ENCODE peak calls at places on chromosomes 11 and 22, in five cellular contexts. X is Panc1; G is brain microvascular endothelial cell; H is AG04450; O is CD8-positive, alpha-beta T cell. A is an unnamed sample.

GRCh38 chr11:73648629-73649046 is 2.3 kb downstream of the PLEKHB1 start:
- DNase-seq in X (no peak), G (no peak), H (no peak), O (no peak), A (no peak)

GRCh38 chr22:39349967-39350802 is at the start of gene SYNGR1:
- DNase-seq in X (no peak), G (no peak), H (no peak), O (peak), A (no peak)

GRCh38 chr11:32874144-32874543 is 18.5 kb upstream of the QSER1 start:
- DNase-seq in X (no peak), G (no peak), H (no peak), O (no peak), A (no peak)

GRCh38 chr11:119780264-119780953 is 51.4 kb upstream of the NECTIN1 start:
- DNase-seq in X (no peak), G (no peak), H (no peak), O (no peak), A (no peak)

GRCh38 chr11:59501931-59502330 is 1.4 kb upstream of the OR4D11 start:
- DNase-seq in X (no peak), G (no peak), H (no peak), O (no peak), A (no peak)

GRCh38 chr11:121892863-121893262 is 223.2 kb downstream of the BLID start:
- DNase-seq in X (no peak), G (no peak), H (no peak), O (no peak), A (no peak)

GRCh38 chr11:71568707-71569349 is 3.5 kb downstream of the KRTAP5-10 start:
- DNase-seq in X (no peak), G (peak), H (no peak), O (no peak), A (no peak)

GRCh38 chr11:130629039-130629438 is 180.6 kb downstream of the ADAMTS15 start:
- DNase-seq in X (no peak), G (no peak), H (no peak), O (no peak), A (no peak)

GRCh38 chr11:65311197-65311631 is 3.5 kb upstream of the CDC42EP2 start:
- DNase-seq in X (no peak), G (no peak), H (no peak), O (no peak), A (no peak)

GRCh38 chr11:45097721-45098493 is 48.5 kb upstream of the PRDM11 start:
- DNase-seq in X (no peak), G (peak), H (no peak), O (peak), A (no peak)

GRCh38 chr11:820655-821512 is 2.2 kb downstream of the PNPLA2 start:
- DNase-seq in X (no peak), G (no peak), H (no peak), O (no peak), A (no peak)

GRCh38 chr11:9462172-9462799 is 1.5 kb downstream of the ZNF143 start:
- DNase-seq in X (no peak), G (no peak), H (no peak), O (no peak), A (no peak)

GRCh38 chr11:107446822-107447431 is 10.7 kb downstream of the CWF19L2 start:
- DNase-seq in X (no peak), G (no peak), H (no peak), O (no peak), A (no peak)

GRCh38 chr11:95584180-95584579 is 205.4 kb downstream of the FAM76B start:
- DNase-seq in X (no peak), G (no peak), H (no peak), O (no peak), A (no peak)

DNA sequence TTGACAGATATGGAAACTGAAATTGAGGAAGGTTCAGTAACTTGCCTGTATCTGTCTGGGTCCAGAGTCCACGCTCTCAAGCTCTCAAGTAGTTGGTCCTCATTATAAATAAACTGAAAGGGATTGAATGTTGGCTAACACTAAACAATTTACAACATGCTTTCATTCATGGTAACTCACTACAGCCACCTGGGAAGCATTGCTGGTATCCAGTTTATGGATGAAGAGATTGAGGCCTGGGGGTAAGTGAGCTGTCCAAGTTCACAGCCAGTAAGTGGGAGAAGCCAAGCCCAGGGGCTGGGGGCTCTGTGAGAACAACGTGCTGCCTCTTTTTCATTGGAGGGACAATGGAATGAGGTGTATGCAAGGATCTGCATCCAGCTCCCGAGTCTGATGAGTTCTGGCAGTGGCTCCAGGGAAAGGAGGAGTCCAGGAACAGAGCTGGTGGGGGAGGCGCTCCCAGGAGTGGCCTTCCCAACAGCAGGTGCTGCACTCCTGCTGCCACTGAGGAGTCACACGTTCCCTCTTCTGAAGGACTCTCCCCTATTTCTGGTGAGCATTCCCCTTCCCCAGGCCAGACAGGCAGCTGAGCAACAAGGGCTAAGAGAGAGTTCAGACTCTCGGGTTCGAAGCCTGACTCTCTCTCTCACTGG is 175.8 kb downstream of the CSNK2A3 start:
- DNase-seq in X (no peak), G (no peak), H (no peak), O (no peak), A (no peak)
- H3K4me3 ChIP-seq in X (no peak), G (no peak), H (no peak), O (no peak), A (no peak)

GRCh38 chr11:102914238-102915043 is 39.7 kb upstream of the MMP12 start:
- DNase-seq in X (peak), G (peak), H (peak), O (no peak), A (peak)
- TF ChIP-seq CTCF in X (peak), G (peak), H (peak), O (no peak), A (peak)

GRCh38 chr11:2532704-2533641 is 88.2 kb downstream of the KCNQ1 start:
- DNase-seq in X (peak), G (peak), H (peak), O (peak), A (peak)
- H3K4me3 ChIP-seq in X (peak), G (peak), H (peak), O (peak), A (no peak)

GRCh38 chr22:46036558-46037408 is 59.8 kb upstream of the WNT7B start:
- DNase-seq in X (no peak), G (no peak), H (no peak), O (peak), A (no peak)
- TF ChIP-seq CTCF in X (no peak), G (peak), H (no peak), O (peak), A (peak)

GRCh38 chr11:75627879-75628668 is 40.8 kb downstream of the MAP6 start:
- DNase-seq in X (no peak), G (peak), H (no peak), O (no peak), A (no peak)
- H3K4me3 ChIP-seq in X (no peak), G (no peak), H (no peak), O (no peak), A (no peak)

GRCh38 chr11:117600261-117600783 is 196.7 kb downstream of the DSCAML1 start:
- DNase-seq in X (no peak), G (no peak), H (no peak), O (no peak), A (no peak)

GRCh38 chr11:117593065-117593464 is 204.0 kb downstream of the DSCAML1 start:
- DNase-seq in X (no peak), G (no peak), H (no peak), O (no peak), A (no peak)

GRCh38 chr11:117597083-117597482 is 199.9 kb downstream of the DSCAML1 start:
- DNase-seq in X (no peak), G (peak), H (no peak), O (peak), A (no peak)

GRCh38 chr11:117591316-117592039 is 205.5 kb downstream of the DSCAML1 start:
- DNase-seq in X (no peak), G (no peak), H (no peak), O (no peak), A (no peak)

GRCh38 chr11:117595440-117595839 is 201.6 kb downstream of the DSCAML1 start:
- DNase-seq in X (no peak), G (no peak), H (no peak), O (no peak), A (no peak)
- TF ChIP-seq CTCF in X (no peak), G (no peak), H (no peak), O (no peak), A (no peak)

A was measured in HFF-Myc.